ENCODE peak calls at places on chromosomes 6 and 20, in four cellular contexts. I, E, U and L are unnamed samples.

GRCh38 chr20:53084408-53084997 is 112.3 kb downstream of the TSHZ2 start:
- DNase-seq in I (no peak), E (no peak), U (no peak), L (no peak)

GRCh38 chr6:168132531-168133184 is 53.6 kb upstream of the FRMD1 start:
- DNase-seq in I (no peak), E (no peak), U (peak), L (no peak)

GRCh38 chr6:22248513-22249308 is 48.1 kb downstream of the PRL start:
- DNase-seq in I (no peak), E (no peak), U (peak), L (peak)

GRCh38 chr20:25081730-25082497 is at the start of gene VSX1:
- DNase-seq in I (no peak), E (no peak), U (no peak), L (no peak)

GRCh38 chr20:48984575-48985219 is 61.4 kb upstream of the CSE1L start:
- DNase-seq in I (no peak), E (no peak), U (no peak), L (no peak)

GRCh38 chr6:157861814-157862213 is 38.8 kb downstream of the SNX9 start:
- DNase-seq in I (no peak), E (no peak), U (no peak), L (no peak)

GRCh38 chr6:90121982-90122381 is 174.7 kb downstream of the BACH2 start:
- DNase-seq in I (no peak), E (no peak), U (no peak), L (no peak)

GRCh38 chr6:162211777-162212176 is 515.8 kb downstream of the PRKN start:
- DNase-seq in I (no peak), E (no peak), U (no peak), L (no peak)

GRCh38 chr6:135722679-135723078 is 128.8 kb upstream of the PDE7B start:
- DNase-seq in I (no peak), E (no peak), U (peak), L (peak)

GRCh38 chr6:119844385-119844784 is 494.8 kb upstream of the MAN1A1 start:
- DNase-seq in I (no peak), E (no peak), U (no peak), L (no peak)